ENCODE peak calls at places on chromosomes 13 and 19, in seven cellular contexts. One of them, this sample, is unnamed.

GRCh38 chr19:45779231-45780145 is 2.8 kb downstream of the DMPK start:
- DNase-seq in OCI-LY7: peak
- DNase-seq in sigmoid colon: peak
- DNase-seq in nephron progenitor cell: peak
- DNase-seq in transverse colon: peak
- DNase-seq in CD8-positive, alpha-beta T cell: peak
- DNase-seq in lower leg skin: peak
- DNase-seq in this sample: peak

GRCh38 chr13:97296740-97297139 is 74.6 kb downstream of the MBNL2 start:
- DNase-seq in OCI-LY7: no peak
- DNase-seq in transverse colon: no peak
- DNase-seq in lower leg skin: no peak
- DNase-seq in CD8-positive, alpha-beta T cell: no peak
- DNase-seq in sigmoid colon: no peak
- DNase-seq in nephron progenitor cell: no peak
- DNase-seq in this sample: no peak

GRCh38 chr19:20863176-20863575 is 59.9 kb upstream of the ZNF85 start:
- DNase-seq in sigmoid colon: no peak
- DNase-seq in nephron progenitor cell: no peak
- DNase-seq in lower leg skin: no peak
- DNase-seq in transverse colon: no peak
- DNase-seq in CD8-positive, alpha-beta T cell: no peak
- DNase-seq in OCI-LY7: no peak
- DNase-seq in this sample: no peak

GRCh38 chr13:36680918-36681317 is 7.1 kb downstream of the SERTM1 start:
- DNase-seq in nephron progenitor cell: no peak
- DNase-seq in lower leg skin: no peak
- DNase-seq in CD8-positive, alpha-beta T cell: no peak
- DNase-seq in transverse colon: no peak
- DNase-seq in OCI-LY7: no peak
- DNase-seq in sigmoid colon: peak
- DNase-seq in this sample: no peak

GRCh38 chr13:39779337-39780270 is 124.1 kb downstream of the COG6 start:
- DNase-seq in lower leg skin: no peak
- DNase-seq in sigmoid colon: no peak
- DNase-seq in transverse colon: no peak
- DNase-seq in nephron progenitor cell: no peak
- DNase-seq in OCI-LY7: no peak
- DNase-seq in CD8-positive, alpha-beta T cell: peak
- DNase-seq in this sample: no peak

GRCh38 chr13:33176526-33176925 is 109.0 kb downstream of the STARD13 start:
- DNase-seq in nephron progenitor cell: no peak
- DNase-seq in lower leg skin: no peak
- DNase-seq in transverse colon: no peak
- DNase-seq in CD8-positive, alpha-beta T cell: no peak
- DNase-seq in sigmoid colon: no peak
- DNase-seq in OCI-LY7: no peak
- DNase-seq in this sample: no peak

GRCh38 chr19:50423279-50424113 is 4.8 kb downstream of the SPIB start:
- DNase-seq in CD8-positive, alpha-beta T cell: no peak
- DNase-seq in sigmoid colon: no peak
- DNase-seq in lower leg skin: no peak
- DNase-seq in transverse colon: no peak
- DNase-seq in nephron progenitor cell: no peak
- DNase-seq in OCI-LY7: no peak
- DNase-seq in this sample: no peak

GRCh38 chr13:84645196-84646071 is 763.2 kb upstream of the SLITRK1 start:
- DNase-seq in OCI-LY7: no peak
- DNase-seq in lower leg skin: no peak
- DNase-seq in transverse colon: no peak
- DNase-seq in sigmoid colon: no peak
- DNase-seq in CD8-positive, alpha-beta T cell: no peak
- DNase-seq in nephron progenitor cell: no peak
- DNase-seq in this sample: no peak

GRCh38 chr13:28582225-28582891 is 76.6 kb upstream of the POMP start:
- DNase-seq in sigmoid colon: no peak
- DNase-seq in lower leg skin: no peak
- DNase-seq in OCI-LY7: no peak
- DNase-seq in nephron progenitor cell: peak
- DNase-seq in CD8-positive, alpha-beta T cell: no peak
- DNase-seq in transverse colon: no peak
- DNase-seq in this sample: no peak

GRCh38 chr19:5621945-5622464 is 571 bp downstream of the SAFB2 start:
- DNase-seq in transverse colon: peak
- DNase-seq in OCI-LY7: peak
- DNase-seq in lower leg skin: peak
- DNase-seq in CD8-positive, alpha-beta T cell: peak
- DNase-seq in sigmoid colon: peak
- DNase-seq in nephron progenitor cell: peak
- DNase-seq in this sample: no peak

GRCh38 chr13:99215466-99215865 is 14.8 kb downstream of the UBAC2 start:
- DNase-seq in transverse colon: no peak
- DNase-seq in OCI-LY7: no peak
- DNase-seq in lower leg skin: no peak
- DNase-seq in sigmoid colon: no peak
- DNase-seq in CD8-positive, alpha-beta T cell: peak
- DNase-seq in nephron progenitor cell: no peak
- DNase-seq in this sample: peak

GRCh38 chr19:33767898-33768413 is 28.7 kb upstream of the KCTD15 start:
- DNase-seq in sigmoid colon: no peak
- DNase-seq in OCI-LY7: peak
- DNase-seq in nephron progenitor cell: peak
- DNase-seq in lower leg skin: no peak
- DNase-seq in transverse colon: no peak
- DNase-seq in CD8-positive, alpha-beta T cell: peak
- DNase-seq in this sample: no peak

GRCh38 chr19:4914736-4915501 is 5.6 kb downstream of the UHRF1 start:
- DNase-seq in nephron progenitor cell: no peak
- DNase-seq in CD8-positive, alpha-beta T cell: peak
- DNase-seq in lower leg skin: peak
- DNase-seq in OCI-LY7: no peak
- DNase-seq in sigmoid colon: no peak
- DNase-seq in transverse colon: peak
- DNase-seq in this sample: peak

GRCh38 chr19:28703400-28703956 is 509.5 kb downstream of the UQCRFS1 start:
- DNase-seq in lower leg skin: no peak
- DNase-seq in transverse colon: no peak
- DNase-seq in CD8-positive, alpha-beta T cell: no peak
- DNase-seq in OCI-LY7: no peak
- DNase-seq in nephron progenitor cell: no peak
- DNase-seq in sigmoid colon: no peak
- DNase-seq in this sample: no peak

DNA sequence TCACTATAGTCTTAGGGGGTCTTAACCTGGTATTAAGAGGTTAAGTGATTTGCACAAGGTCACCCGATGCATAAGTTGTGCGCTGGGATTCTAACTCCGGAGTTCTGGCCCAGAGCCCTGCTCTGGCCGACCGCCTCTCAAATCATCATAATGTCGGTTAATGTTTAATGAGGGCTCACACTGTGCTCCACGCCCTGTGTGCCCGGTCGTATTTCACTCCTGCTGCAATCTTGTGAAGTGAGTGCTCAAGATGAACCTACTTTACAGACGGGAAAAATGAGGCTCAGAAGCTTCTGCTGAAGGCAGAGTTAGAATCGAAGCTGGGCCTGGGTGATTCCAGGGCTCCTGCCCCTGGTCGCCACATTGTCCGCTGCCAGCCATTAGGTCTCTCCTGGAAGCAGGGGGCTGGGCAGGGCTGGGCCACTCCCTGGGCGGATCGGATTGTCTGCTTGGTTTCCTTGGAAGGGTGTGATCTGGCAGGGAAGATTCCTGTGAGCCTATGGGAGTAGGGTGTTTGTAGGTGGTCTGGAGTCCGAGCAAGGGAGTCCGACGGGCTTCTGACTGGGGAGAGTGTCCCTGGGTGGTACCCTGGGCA is 1.1 kb downstream of the PAK4 start:
- DNase-seq in sigmoid colon: no peak
- DNase-seq in CD8-positive, alpha-beta T cell: no peak
- DNase-seq in lower leg skin: no peak
- DNase-seq in transverse colon: peak
- DNase-seq in nephron progenitor cell: no peak
- DNase-seq in OCI-LY7: no peak
- DNase-seq in this sample: no peak
- TF ChIP-seq CTCF in sigmoid colon: no peak
- TF ChIP-seq CTCF in CD8-positive, alpha-beta T cell: no peak
- TF ChIP-seq CTCF in lower leg skin: no peak
- TF ChIP-seq CTCF in transverse colon: no peak
- TF ChIP-seq CTCF in nephron progenitor cell: no peak
- TF ChIP-seq CTCF in OCI-LY7: no peak
- TF ChIP-seq CTCF in this sample: no peak

GRCh38 chr19:18587962-18588610 is 512 bp upstream of the REX1BD start:
- DNase-seq in CD8-positive, alpha-beta T cell: no peak
- DNase-seq in transverse colon: no peak
- DNase-seq in nephron progenitor cell: no peak
- DNase-seq in sigmoid colon: no peak
- DNase-seq in lower leg skin: no peak
- DNase-seq in OCI-LY7: no peak
- DNase-seq in this sample: no peak

GRCh38 chr19:18587561-18587960 is 1.0 kb upstream of the REX1BD start:
- DNase-seq in sigmoid colon: no peak
- DNase-seq in CD8-positive, alpha-beta T cell: no peak
- DNase-seq in transverse colon: no peak
- DNase-seq in OCI-LY7: no peak
- DNase-seq in lower leg skin: no peak
- DNase-seq in nephron progenitor cell: no peak
- DNase-seq in this sample: no peak

GRCh38 chr19:18589380-18590272 is 1.0 kb downstream of the REX1BD start:
- DNase-seq in lower leg skin: no peak
- DNase-seq in transverse colon: peak
- DNase-seq in CD8-positive, alpha-beta T cell: peak
- DNase-seq in OCI-LY7: peak
- DNase-seq in sigmoid colon: peak
- DNase-seq in nephron progenitor cell: peak
- DNase-seq in this sample: peak

GRCh38 chr19:18590273-18591272 is 2.0 kb downstream of the REX1BD start:
- DNase-seq in sigmoid colon: peak
- DNase-seq in lower leg skin: no peak
- DNase-seq in OCI-LY7: no peak
- DNase-seq in nephron progenitor cell: peak
- DNase-seq in transverse colon: peak
- DNase-seq in CD8-positive, alpha-beta T cell: no peak
- DNase-seq in this sample: no peak

GRCh38 chr19:18588611-18589379 is at the start of gene REX1BD:
- DNase-seq in OCI-LY7: peak
- DNase-seq in lower leg skin: peak
- DNase-seq in CD8-positive, alpha-beta T cell: peak
- DNase-seq in sigmoid colon: peak
- DNase-seq in transverse colon: peak
- DNase-seq in nephron progenitor cell: peak
- DNase-seq in this sample: peak
- TF ChIP-seq CTCF in OCI-LY7: peak
- TF ChIP-seq CTCF in lower leg skin: peak
- TF ChIP-seq CTCF in CD8-positive, alpha-beta T cell: peak
- TF ChIP-seq CTCF in sigmoid colon: peak
- TF ChIP-seq CTCF in transverse colon: peak
- TF ChIP-seq CTCF in nephron progenitor cell: peak
- TF ChIP-seq CTCF in this sample: peak

DNA sequence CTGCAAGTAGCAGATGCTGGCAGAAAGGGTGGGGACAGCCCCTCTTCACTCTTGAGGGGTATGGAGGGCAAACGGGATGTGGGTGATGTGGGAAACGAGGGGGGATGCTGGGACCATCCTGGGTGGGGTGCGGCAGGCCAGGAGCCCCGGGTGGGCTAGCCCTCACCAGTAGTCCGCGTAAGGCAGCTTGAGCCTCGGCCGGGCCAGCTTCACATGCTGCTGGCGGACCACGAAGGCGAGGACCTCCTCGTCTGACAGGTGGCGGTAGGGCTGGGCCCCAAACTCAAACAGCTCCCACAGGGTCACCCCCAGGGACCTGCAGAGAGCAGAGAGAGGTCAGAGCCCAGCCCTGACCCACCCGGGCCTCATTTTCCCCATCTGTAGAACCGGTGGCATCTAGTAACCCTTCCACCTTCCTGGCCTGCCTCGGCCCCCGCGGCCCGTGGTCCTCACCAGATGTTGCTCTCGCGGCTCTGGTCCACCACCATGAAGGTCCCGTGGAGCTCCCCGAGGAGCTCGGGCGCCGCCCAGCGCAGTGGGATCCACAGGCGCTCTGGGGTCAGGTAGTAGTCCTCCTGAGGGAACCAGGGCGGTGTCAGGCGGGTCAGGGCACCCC is 10.7 kb downstream of the LMTK3 start:
- DNase-seq in nephron progenitor cell: no peak
- DNase-seq in lower leg skin: no peak
- DNase-seq in CD8-positive, alpha-beta T cell: no peak
- DNase-seq in transverse colon: no peak
- DNase-seq in sigmoid colon: no peak
- DNase-seq in OCI-LY7: no peak
- DNase-seq in this sample: no peak
- TF ChIP-seq CTCF in nephron progenitor cell: no peak
- TF ChIP-seq CTCF in lower leg skin: no peak
- TF ChIP-seq CTCF in CD8-positive, alpha-beta T cell: no peak
- TF ChIP-seq CTCF in transverse colon: no peak
- TF ChIP-seq CTCF in sigmoid colon: no peak
- TF ChIP-seq CTCF in OCI-LY7: no peak
- TF ChIP-seq CTCF in this sample: no peak

GRCh38 chr19:57907394-57907793 is 9.0 kb downstream of the ZNF417 start:
- DNase-seq in lower leg skin: no peak
- DNase-seq in nephron progenitor cell: no peak
- DNase-seq in CD8-positive, alpha-beta T cell: no peak
- DNase-seq in sigmoid colon: no peak
- DNase-seq in transverse colon: no peak
- DNase-seq in OCI-LY7: no peak
- DNase-seq in this sample: no peak

GRCh38 chr19:57905258-57905657 is 11.1 kb downstream of the ZNF417 start:
- DNase-seq in nephron progenitor cell: no peak
- DNase-seq in lower leg skin: no peak
- DNase-seq in OCI-LY7: no peak
- DNase-seq in sigmoid colon: no peak
- DNase-seq in transverse colon: no peak
- DNase-seq in CD8-positive, alpha-beta T cell: no peak
- DNase-seq in this sample: no peak

DNA sequence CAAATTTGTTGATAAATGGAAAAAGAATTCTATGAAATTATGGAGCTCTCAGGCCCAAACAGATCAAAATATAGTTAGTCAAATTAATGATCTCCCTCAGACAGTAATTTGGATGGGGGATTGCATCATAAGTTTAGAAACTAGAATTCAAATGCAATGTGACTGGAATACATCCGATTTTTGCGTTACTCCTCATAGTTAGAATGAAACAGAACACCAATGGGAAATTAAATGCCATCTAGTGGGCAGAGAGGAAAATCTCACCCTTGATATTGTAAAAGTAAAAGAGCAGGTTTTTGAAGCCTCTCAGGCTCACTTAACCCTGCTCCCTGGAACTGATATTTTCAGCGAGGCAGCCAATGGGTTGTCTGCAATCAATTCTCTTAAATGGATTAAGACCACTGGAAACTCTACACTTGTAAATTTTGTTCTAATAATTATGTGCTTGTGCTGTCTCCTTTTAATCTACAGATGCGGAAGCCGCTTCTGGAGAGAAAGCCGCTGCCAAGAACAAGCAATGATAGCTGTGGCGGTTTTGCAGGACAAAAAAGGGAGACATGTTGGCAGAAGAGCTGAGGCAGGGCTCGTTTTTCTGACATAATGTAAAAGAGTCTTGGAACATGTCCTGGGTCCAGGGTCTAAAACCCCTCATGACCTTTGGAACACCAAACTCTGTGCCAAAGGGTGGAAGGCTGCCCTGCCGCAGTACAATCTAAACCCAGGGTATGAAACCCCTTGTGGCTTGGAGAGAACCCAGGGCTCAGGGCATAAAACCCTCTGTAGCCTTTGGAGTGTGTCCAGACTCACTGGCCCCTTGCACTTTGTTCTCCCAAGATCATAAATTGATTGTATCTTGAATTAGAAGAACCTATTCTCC is 12.9 kb downstream of the ZNF417 start:
- DNase-seq in CD8-positive, alpha-beta T cell: no peak
- DNase-seq in lower leg skin: no peak
- DNase-seq in OCI-LY7: peak
- DNase-seq in transverse colon: no peak
- DNase-seq in sigmoid colon: no peak
- DNase-seq in nephron progenitor cell: no peak
- DNase-seq in this sample: no peak
- TF ChIP-seq CTCF in CD8-positive, alpha-beta T cell: peak
- TF ChIP-seq CTCF in lower leg skin: no peak
- TF ChIP-seq CTCF in OCI-LY7: peak
- TF ChIP-seq CTCF in transverse colon: peak
- TF ChIP-seq CTCF in sigmoid colon: no peak
- TF ChIP-seq CTCF in nephron progenitor cell: peak
- TF ChIP-seq CTCF in this sample: peak

This sample was measured in natural killer cell.